ENCODE peak calls at places on chromosomes 1 and 21, in six cellular contexts. Y is K562, D is HepG2, P is A549, V is endothelial cell of umbilical vein, A is GM12878. T is an unnamed sample.

GRCh38 chr1:185281245-185281644 is 35.8 kb downstream of the IVNS1ABP start:
- DNase-seq in A (peak; percentile 16), V (no peak), Y (no peak), D (peak; percentile 85), P (no peak), T (no peak)

GRCh38 chr1:67832737-67833594 is at the start of gene GNG12:
- DNase-seq in V (peak; percentile 83), D (no peak), P (peak; percentile 63), A (no peak), Y (peak; percentile 69), T (no peak)

GRCh38 chr1:224732367-224733006 is 116.4 kb downstream of the CNIH3 start:
- DNase-seq in D (peak; percentile 3), Y (no peak), P (no peak), V (no peak), A (no peak), T (no peak)

GRCh38 chr1:176379626-176380339 is 83.2 kb upstream of the PAPPA2 start:
- DNase-seq in V (no peak), P (no peak), Y (peak; percentile 16), D (no peak), A (no peak), T (peak; percentile 55)

GRCh38 chr1:239457491-239458488 is 71.4 kb downstream of the CHRM3 start:
- DNase-seq in Y (no peak), D (no peak), A (no peak), V (no peak), P (no peak), T (no peak)

GRCh38 chr1:223731076-223731770 is 18.9 kb downstream of the CAPN2 start:
- DNase-seq in V (peak; percentile 81), P (no peak), D (no peak), A (no peak), Y (no peak), T (no peak)

GRCh38 chr1:21655748-21656147 is 13.4 kb downstream of the RAP1GAP start:
- DNase-seq in A (no peak), V (no peak), Y (peak; percentile 71), D (peak; percentile 33), P (peak; percentile 62), T (no peak)

GRCh38 chr1:185050823-185051451 is 5.6 kb downstream of the RNF2 start:
- DNase-seq in A (no peak), Y (peak; percentile 39), P (no peak), V (no peak), D (no peak), T (peak; percentile 45)

GRCh38 chr1:161082483-161082882 is 6.9 kb downstream of the NECTIN4 start:
- DNase-seq in V (no peak), A (no peak), Y (no peak), D (no peak), P (no peak), T (no peak)

GRCh38 chr1:182279724-182280506 is 111.7 kb downstream of the GLUL start:
- DNase-seq in P (no peak), V (no peak), D (peak; percentile 91), A (no peak), Y (no peak), T (no peak)

GRCh38 chr1:227947678-227948492 is at the start of gene WNT9A:
- DNase-seq in D (no peak), Y (peak; percentile 80), V (peak; percentile 42), P (peak; percentile 47), A (no peak), T (peak; percentile 45)

GRCh38 chr1:29094433-29094832 is 29.3 kb downstream of the TMEM200B start:
- DNase-seq in V (no peak), A (no peak), D (no peak), P (no peak), Y (no peak), T (no peak)

GRCh38 chr1:241163363-241163762 is 193.6 kb downstream of the RGS7 start:
- DNase-seq in A (no peak), Y (no peak), P (no peak), V (no peak), D (no peak), T (no peak)

GRCh38 chr21:35059742-35060141 is 10.6 kb upstream of the RUNX1 start:
- DNase-seq in A (no peak), P (no peak), V (no peak), Y (no peak), D (no peak), T (no peak)

GRCh38 chr1:98366343-98366742 is 295.2 kb upstream of the SNX7 start:
- DNase-seq in A (no peak), Y (no peak), V (no peak), P (no peak), D (no peak), T (no peak)

GRCh38 chr1:81654657-81655056 is 146.1 kb upstream of the ADGRL2 start:
- DNase-seq in P (no peak), V (no peak), D (no peak), A (no peak), Y (no peak), T (no peak)

GRCh38 chr1:230972855-230973271 is 5.8 kb downstream of the TTC13 start:
- DNase-seq in V (peak; percentile 19), P (no peak), A (peak; percentile 55), D (peak; percentile 25), Y (no peak), T (peak; percentile 72)

GRCh38 chr1:147904726-147905125 is 2.1 kb downstream of the GJA8 start:
- DNase-seq in P (no peak), A (no peak), D (no peak), Y (no peak), V (no peak), T (no peak)

GRCh38 chr1:241950390-241950789 is 7.2 kb upstream of the BECN2 start:
- DNase-seq in A (no peak), D (no peak), V (no peak), P (no peak), Y (no peak), T (no peak)

GRCh38 chr1:15412488-15412800 is 2.8 kb downstream of the EFHD2 start:
- DNase-seq in P (no peak), Y (no peak), D (no peak), A (no peak), V (no peak), T (no peak)

GRCh38 chr1:27356628-27357280 is 10.0 kb downstream of the MAP3K6 start:
- DNase-seq in D (no peak), V (no peak), P (no peak), Y (peak; percentile 48), A (no peak), T (no peak)

GRCh38 chr1:108000620-108001105 is 35.7 kb upstream of the VAV3 start:
- DNase-seq in D (peak; percentile 11), Y (no peak), V (peak; percentile 87), A (no peak), P (no peak), T (no peak)

GRCh38 chr1:1596493-1597274 is 3.3 kb downstream of the FNDC10 start:
- DNase-seq in V (no peak), Y (no peak), D (no peak), A (no peak), P (no peak), T (peak; percentile 49)

GRCh38 chr1:218361298-218362065 is 16.3 kb downstream of the TGFB2 start:
- DNase-seq in A (no peak), Y (peak; percentile 37), V (peak; percentile 81), P (no peak), D (peak; percentile 66), T (peak; percentile 49)

GRCh38 chr1:156540955-156541354 is 31.4 kb downstream of the IQGAP3 start:
- DNase-seq in A (no peak), V (no peak), P (no peak), D (no peak), Y (no peak), T (no peak)

GRCh38 chr1:187527346-187527745 is 698.6 kb downstream of the PLA2G4A start:
- DNase-seq in P (no peak), D (no peak), A (no peak), Y (no peak), V (no peak), T (no peak)

GRCh38 chr1:18341291-18342058 is 139.3 kb upstream of the KLHDC7A start:
- DNase-seq in A (peak; percentile 53), Y (no peak), P (no peak), D (no peak), V (no peak), T (no peak)

GRCh38 chr1:41420351-41420750 is 59.1 kb downstream of the FOXO6 start:
- DNase-seq in A (no peak), Y (no peak), D (no peak), V (no peak), P (no peak), T (no peak)
- TF ChIP-seq MAX in A (no peak), Y (no peak), D (no peak), V (no peak), P (no peak), T (no peak)

GRCh38 chr1:84672080-84672735 is 18.1 kb downstream of the SSX2IP start:
- DNase-seq in Y (no peak), P (no peak), A (no peak), D (no peak), V (no peak), T (no peak)

GRCh38 chr1:84669831-84670230 is 20.4 kb downstream of the SSX2IP start:
- DNase-seq in Y (no peak), V (no peak), P (no peak), D (no peak), A (no peak), T (no peak)

GRCh38 chr1:84665703-84666317 is 24.5 kb downstream of the SSX2IP start:
- DNase-seq in Y (no peak), P (no peak), D (no peak), V (no peak), A (no peak), T (no peak)

GRCh38 chr1:84674021-84674420 is 16.2 kb downstream of the SSX2IP start:
- DNase-seq in P (no peak), V (no peak), A (no peak), D (no peak), Y (no peak), T (no peak)

DNA sequence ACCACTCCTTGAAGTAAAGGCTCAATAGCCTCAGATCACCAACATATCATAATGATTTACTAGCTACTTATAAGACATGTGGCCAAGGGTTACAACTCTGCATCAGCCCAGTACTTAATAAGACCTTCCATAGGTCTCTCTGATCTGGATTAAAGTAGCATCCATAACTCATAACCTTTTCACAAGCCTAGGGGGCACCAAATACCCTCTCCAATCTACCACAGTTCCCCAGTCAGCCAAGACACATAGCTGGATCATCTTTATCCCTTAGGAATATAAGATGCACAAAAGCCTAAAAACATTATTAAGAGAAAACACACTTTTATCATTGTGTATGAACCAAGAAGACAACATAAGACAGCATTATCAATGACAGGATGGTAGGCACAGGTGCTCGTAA is 22.1 kb downstream of the SSX2IP start:
- DNase-seq in V (no peak), A (no peak), P (no peak), D (peak; percentile 13), Y (peak; percentile 40), T (peak; percentile 23)
- TF ChIP-seq MYC in V (no peak), A (no peak), P (no peak), D (no peak), Y (no peak), T (no peak)

DNA sequence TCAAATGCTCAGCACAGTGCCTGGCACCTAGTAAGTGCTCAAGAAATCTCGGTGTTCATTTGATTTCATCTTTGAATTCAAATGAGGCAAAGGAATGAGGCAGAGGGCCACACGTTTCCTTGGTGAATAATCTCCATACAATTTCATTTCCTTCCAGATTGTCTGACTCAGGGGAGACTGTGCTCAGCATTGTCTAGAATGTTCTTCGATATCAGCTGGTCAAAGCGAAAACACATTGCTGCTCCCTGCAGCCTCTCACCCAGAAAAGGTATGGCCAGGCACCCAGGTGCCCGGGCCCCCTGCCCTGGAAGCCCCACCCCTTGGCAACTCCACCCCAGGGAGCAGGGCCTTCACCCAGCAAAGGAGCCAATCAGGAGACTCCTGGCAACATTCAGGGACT is 55.8 kb downstream of the FBXO2 start:
- DNase-seq in Y (no peak), D (no peak), A (no peak), P (no peak), V (no peak), T (no peak)
- TF ChIP-seq MAX in Y (no peak), D (no peak), A (no peak), P (no peak), V (no peak), T (no peak)

GRCh38 chr1:216075339-216075738 is 347.9 kb downstream of the USH2A start:
- DNase-seq in A (no peak), P (no peak), Y (no peak), V (no peak), D (no peak), T (no peak)
- TF ChIP-seq MYC in A (no peak), P (no peak), Y (no peak), V (no peak), D (no peak), T (no peak)

T was measured in NB4.